ENCODE peak calls at places on chromosomes 3 and 15, in five cellular contexts. One of them, this sample, is unnamed.

GRCh38 chr15:65791335-65792129 is 561 bp downstream of the DENND4A start:
- DNase-seq in T-helper 1 cell: peak
- DNase-seq in hippocampal formation: no peak
- DNase-seq in GM06990: no peak
- DNase-seq in neural crest cell: no peak
- DNase-seq in this sample: peak

GRCh38 chr3:59818033-59818936 is 768.5 kb upstream of the CFAP20DC start:
- DNase-seq in GM06990: no peak
- DNase-seq in neural crest cell: no peak
- DNase-seq in hippocampal formation: no peak
- DNase-seq in T-helper 1 cell: no peak
- DNase-seq in this sample: peak

GRCh38 chr15:76203766-76204557 is 107.3 kb downstream of the ETFA start:
- DNase-seq in GM06990: no peak
- DNase-seq in neural crest cell: no peak
- DNase-seq in T-helper 1 cell: no peak
- DNase-seq in hippocampal formation: no peak
- DNase-seq in this sample: no peak

GRCh38 chr3:20246662-20247061 is 60.7 kb upstream of the SGO1 start:
- DNase-seq in T-helper 1 cell: no peak
- DNase-seq in GM06990: no peak
- DNase-seq in neural crest cell: no peak
- DNase-seq in hippocampal formation: no peak
- DNase-seq in this sample: no peak

GRCh38 chr3:175749981-175750380 is 890.8 kb downstream of the NAALADL2 start:
- DNase-seq in hippocampal formation: no peak
- DNase-seq in GM06990: no peak
- DNase-seq in T-helper 1 cell: no peak
- DNase-seq in neural crest cell: no peak
- DNase-seq in this sample: no peak

GRCh38 chr3:134081211-134081610 is 51.5 kb upstream of the SLCO2A1 start:
- DNase-seq in GM06990: no peak
- DNase-seq in hippocampal formation: no peak
- DNase-seq in neural crest cell: no peak
- DNase-seq in T-helper 1 cell: no peak
- DNase-seq in this sample: no peak

GRCh38 chr3:87390821-87391220 is 114.4 kb upstream of the POU1F1 start:
- DNase-seq in GM06990: no peak
- DNase-seq in T-helper 1 cell: no peak
- DNase-seq in hippocampal formation: no peak
- DNase-seq in neural crest cell: no peak
- DNase-seq in this sample: no peak

GRCh38 chr15:68699881-68700394 is 120.8 kb downstream of the ANP32A start:
- DNase-seq in T-helper 1 cell: no peak
- DNase-seq in hippocampal formation: peak
- DNase-seq in GM06990: no peak
- DNase-seq in neural crest cell: no peak
- DNase-seq in this sample: no peak

GRCh38 chr15:40114218-40114617 is 5.5 kb upstream of the BMF start:
- DNase-seq in GM06990: no peak
- DNase-seq in neural crest cell: no peak
- DNase-seq in T-helper 1 cell: no peak
- DNase-seq in hippocampal formation: no peak
- DNase-seq in this sample: no peak

GRCh38 chr15:60265057-60265456 is 132.7 kb downstream of the ANXA2 start:
- DNase-seq in T-helper 1 cell: no peak
- DNase-seq in GM06990: no peak
- DNase-seq in neural crest cell: no peak
- DNase-seq in hippocampal formation: no peak
- DNase-seq in this sample: no peak

GRCh38 chr3:11379238-11379823 is 107.1 kb downstream of the ATG7 start:
- DNase-seq in hippocampal formation: peak
- DNase-seq in T-helper 1 cell: no peak
- DNase-seq in GM06990: no peak
- DNase-seq in neural crest cell: peak
- DNase-seq in this sample: peak

GRCh38 chr3:196694202-196694638 is 17.8 kb downstream of the CEP19 start:
- DNase-seq in neural crest cell: no peak
- DNase-seq in GM06990: no peak
- DNase-seq in T-helper 1 cell: no peak
- DNase-seq in hippocampal formation: no peak
- DNase-seq in this sample: peak

GRCh38 chr3:98577178-98577895 is 16.1 kb downstream of the CPOX start:
- DNase-seq in neural crest cell: no peak
- DNase-seq in T-helper 1 cell: no peak
- DNase-seq in hippocampal formation: no peak
- DNase-seq in GM06990: no peak
- DNase-seq in this sample: peak

GRCh38 chr3:126267169-126267975 is 87.0 kb upstream of the ALDH1L1 start:
- DNase-seq in hippocampal formation: peak
- DNase-seq in neural crest cell: peak
- DNase-seq in GM06990: no peak
- DNase-seq in T-helper 1 cell: no peak
- DNase-seq in this sample: peak

GRCh38 chr15:59688383-59688887 is 685 bp downstream of the BNIP2 start:
- DNase-seq in T-helper 1 cell: no peak
- DNase-seq in hippocampal formation: no peak
- DNase-seq in neural crest cell: no peak
- DNase-seq in GM06990: no peak
- DNase-seq in this sample: peak

GRCh38 chr3:183252973-183253363 is at the start of gene B3GNT5:
- DNase-seq in hippocampal formation: no peak
- DNase-seq in T-helper 1 cell: no peak
- DNase-seq in GM06990: no peak
- DNase-seq in neural crest cell: no peak
- DNase-seq in this sample: no peak

GRCh38 chr15:90623854-90624253 is 93.3 kb upstream of the BLM start:
- DNase-seq in hippocampal formation: no peak
- DNase-seq in GM06990: no peak
- DNase-seq in T-helper 1 cell: no peak
- DNase-seq in neural crest cell: no peak
- DNase-seq in this sample: no peak

GRCh38 chr3:141094851-141095545 is 43.9 kb downstream of the SPSB4 start:
- DNase-seq in GM06990: no peak
- DNase-seq in hippocampal formation: no peak
- DNase-seq in neural crest cell: peak
- DNase-seq in T-helper 1 cell: no peak
- DNase-seq in this sample: peak

GRCh38 chr15:61518191-61518950 is 289.3 kb upstream of the RORA start:
- DNase-seq in neural crest cell: no peak
- DNase-seq in T-helper 1 cell: no peak
- DNase-seq in hippocampal formation: no peak
- DNase-seq in GM06990: no peak
- DNase-seq in this sample: no peak

GRCh38 chr15:49223536-49224274 is 53.7 kb downstream of the GALK2 start:
- DNase-seq in neural crest cell: no peak
- DNase-seq in T-helper 1 cell: no peak
- DNase-seq in GM06990: no peak
- DNase-seq in hippocampal formation: no peak
- DNase-seq in this sample: no peak

GRCh38 chr3:111714305-111714704 is 119.2 kb upstream of the ZBED2 start:
- DNase-seq in hippocampal formation: no peak
- DNase-seq in T-helper 1 cell: no peak
- DNase-seq in GM06990: no peak
- DNase-seq in neural crest cell: no peak
- DNase-seq in this sample: peak

GRCh38 chr3:55963611-55964010 is 476.5 kb upstream of the WNT5A start:
- DNase-seq in T-helper 1 cell: no peak
- DNase-seq in GM06990: no peak
- DNase-seq in hippocampal formation: no peak
- DNase-seq in neural crest cell: no peak
- DNase-seq in this sample: no peak

GRCh38 chr3:120418866-120419490 is 31.8 kb downstream of the FSTL1 start:
- DNase-seq in hippocampal formation: peak
- DNase-seq in neural crest cell: no peak
- DNase-seq in GM06990: peak
- DNase-seq in T-helper 1 cell: no peak
- DNase-seq in this sample: peak

GRCh38 chr3:32958509-32958908 is 7.1 kb downstream of the CCR4 start:
- DNase-seq in T-helper 1 cell: no peak
- DNase-seq in hippocampal formation: no peak
- DNase-seq in neural crest cell: no peak
- DNase-seq in GM06990: no peak
- DNase-seq in this sample: peak

GRCh38 chr15:51366911-51367310 is 25.5 kb downstream of the GLDN start:
- DNase-seq in GM06990: no peak
- DNase-seq in T-helper 1 cell: no peak
- DNase-seq in neural crest cell: no peak
- DNase-seq in hippocampal formation: no peak
- DNase-seq in this sample: peak

GRCh38 chr3:194139085-194139976 is 3.4 kb downstream of the HES1 start:
- DNase-seq in T-helper 1 cell: no peak
- DNase-seq in hippocampal formation: no peak
- DNase-seq in neural crest cell: no peak
- DNase-seq in GM06990: no peak
- DNase-seq in this sample: peak

GRCh38 chr3:39754549-39754948 is 54.9 kb upstream of the MYRIP start:
- DNase-seq in hippocampal formation: no peak
- DNase-seq in GM06990: no peak
- DNase-seq in neural crest cell: no peak
- DNase-seq in T-helper 1 cell: no peak
- DNase-seq in this sample: no peak

GRCh38 chr3:122969585-122970453 is 57.7 kb downstream of the SEMA5B start:
- DNase-seq in neural crest cell: no peak
- DNase-seq in GM06990: no peak
- DNase-seq in hippocampal formation: no peak
- DNase-seq in T-helper 1 cell: no peak
- DNase-seq in this sample: peak

GRCh38 chr3:169914321-169914720 is 2.9 kb downstream of the SAMD7 start:
- DNase-seq in hippocampal formation: no peak
- DNase-seq in T-helper 1 cell: no peak
- DNase-seq in GM06990: no peak
- DNase-seq in neural crest cell: no peak
- DNase-seq in this sample: peak

GRCh38 chr15:76059320-76060097 is at the start of gene TMEM266:
- DNase-seq in GM06990: peak
- DNase-seq in hippocampal formation: peak
- DNase-seq in T-helper 1 cell: no peak
- DNase-seq in neural crest cell: peak
- DNase-seq in this sample: peak

GRCh38 chr3:134294302-134294925 is 43.8 kb upstream of the RYK start:
- DNase-seq in hippocampal formation: no peak
- DNase-seq in GM06990: peak
- DNase-seq in T-helper 1 cell: no peak
- DNase-seq in neural crest cell: no peak
- DNase-seq in this sample: no peak

GRCh38 chr15:73426458-73426994 is 16.4 kb upstream of the REC114 start:
- DNase-seq in T-helper 1 cell: no peak
- DNase-seq in GM06990: no peak
- DNase-seq in hippocampal formation: no peak
- DNase-seq in neural crest cell: no peak
- DNase-seq in this sample: no peak

GRCh38 chr15:52228928-52229327 is 37.7 kb upstream of the GNB5 start:
- DNase-seq in GM06990: peak
- DNase-seq in T-helper 1 cell: no peak
- DNase-seq in neural crest cell: no peak
- DNase-seq in hippocampal formation: no peak
- DNase-seq in this sample: no peak

This sample was measured in fibroblast of the aortic adventitia.